ENCODE peak calls at places on chromosomes 5 and 9, in eight cellular contexts. One of them, this sample, is unnamed.

GRCh38 chr5:132470596-132470995 is 20.0 kb downstream of the IRF1 start:
- DNase-seq in progenitor cell of endocrine pancreas: no peak
- DNase-seq in IMR-90: no peak
- DNase-seq in stimulated activated CD4-positive, alpha-beta T cell treated with anti-CD3 and anti-CD28 coated beads, Interleukin-15, amount 100 ng/mL, for 1 hour: no peak
- DNase-seq in ELR: no peak
- DNase-seq in SK-N-SH: no peak
- DNase-seq in GM10248: no peak
- DNase-seq in Caki2: no peak
- DNase-seq in this sample: no peak

GRCh38 chr9:95185931-95186330 is 131.6 kb downstream of the FANCC start:
- DNase-seq in stimulated activated CD4-positive, alpha-beta T cell treated with anti-CD3 and anti-CD28 coated beads, Interleukin-15, amount 100 ng/mL, for 1 hour: no peak
- DNase-seq in GM10248: no peak
- DNase-seq in Caki2: no peak
- DNase-seq in SK-N-SH: no peak
- DNase-seq in IMR-90: no peak
- DNase-seq in ELR: no peak
- DNase-seq in progenitor cell of endocrine pancreas: no peak
- DNase-seq in this sample: no peak

GRCh38 chr5:40480392-40480791 is 199.3 kb upstream of the PTGER4 start:
- DNase-seq in IMR-90: no peak
- DNase-seq in GM10248: no peak
- DNase-seq in ELR: no peak
- DNase-seq in SK-N-SH: no peak
- DNase-seq in stimulated activated CD4-positive, alpha-beta T cell treated with anti-CD3 and anti-CD28 coated beads, Interleukin-15, amount 100 ng/mL, for 1 hour: no peak
- DNase-seq in Caki2: no peak
- DNase-seq in progenitor cell of endocrine pancreas: no peak
- DNase-seq in this sample: no peak

GRCh38 chr5:180313677-180314076 is 21.8 kb upstream of the MAPK9 start:
- DNase-seq in SK-N-SH: peak; percentile 91
- DNase-seq in stimulated activated CD4-positive, alpha-beta T cell treated with anti-CD3 and anti-CD28 coated beads, Interleukin-15, amount 100 ng/mL, for 1 hour: no peak
- DNase-seq in Caki2: peak; percentile 82
- DNase-seq in progenitor cell of endocrine pancreas: no peak
- DNase-seq in GM10248: no peak
- DNase-seq in ELR: no peak
- DNase-seq in IMR-90: no peak
- DNase-seq in this sample: no peak

GRCh38 chr9:108811944-108812343 is 43.8 kb downstream of the ACTL7B start:
- DNase-seq in SK-N-SH: no peak
- DNase-seq in Caki2: no peak
- DNase-seq in progenitor cell of endocrine pancreas: no peak
- DNase-seq in IMR-90: no peak
- DNase-seq in GM10248: no peak
- DNase-seq in ELR: no peak
- DNase-seq in stimulated activated CD4-positive, alpha-beta T cell treated with anti-CD3 and anti-CD28 coated beads, Interleukin-15, amount 100 ng/mL, for 1 hour: no peak
- DNase-seq in this sample: no peak

GRCh38 chr9:8863886-8864881 is 1064.6 kb upstream of the DMAC1 start:
- DNase-seq in Caki2: no peak
- DNase-seq in stimulated activated CD4-positive, alpha-beta T cell treated with anti-CD3 and anti-CD28 coated beads, Interleukin-15, amount 100 ng/mL, for 1 hour: no peak
- DNase-seq in GM10248: no peak
- DNase-seq in IMR-90: no peak
- DNase-seq in progenitor cell of endocrine pancreas: no peak
- DNase-seq in ELR: no peak
- DNase-seq in SK-N-SH: no peak
- DNase-seq in this sample: no peak

GRCh38 chr9:30722065-30722464 is 1662.4 kb upstream of the ACO1 start:
- DNase-seq in GM10248: no peak
- DNase-seq in Caki2: no peak
- DNase-seq in ELR: no peak
- DNase-seq in IMR-90: no peak
- DNase-seq in SK-N-SH: no peak
- DNase-seq in progenitor cell of endocrine pancreas: no peak
- DNase-seq in stimulated activated CD4-positive, alpha-beta T cell treated with anti-CD3 and anti-CD28 coated beads, Interleukin-15, amount 100 ng/mL, for 1 hour: no peak
- DNase-seq in this sample: no peak

GRCh38 chr9:120692901-120693573 is 21.2 kb downstream of the MEGF9 start:
- DNase-seq in GM10248: no peak
- DNase-seq in Caki2: no peak
- DNase-seq in stimulated activated CD4-positive, alpha-beta T cell treated with anti-CD3 and anti-CD28 coated beads, Interleukin-15, amount 100 ng/mL, for 1 hour: no peak
- DNase-seq in ELR: peak; percentile 20
- DNase-seq in SK-N-SH: no peak
- DNase-seq in IMR-90: peak; percentile 74
- DNase-seq in progenitor cell of endocrine pancreas: no peak
- DNase-seq in this sample: no peak

GRCh38 chr9:1050125-1050895 is at the start of gene DMRT2:
- DNase-seq in GM10248: peak; percentile 64
- DNase-seq in IMR-90: peak; percentile 43
- DNase-seq in ELR: peak; percentile 0
- DNase-seq in Caki2: peak; percentile 92
- DNase-seq in progenitor cell of endocrine pancreas: peak; percentile 83
- DNase-seq in stimulated activated CD4-positive, alpha-beta T cell treated with anti-CD3 and anti-CD28 coated beads, Interleukin-15, amount 100 ng/mL, for 1 hour: no peak
- DNase-seq in SK-N-SH: peak; percentile 86
- DNase-seq in this sample: no peak

GRCh38 chr5:133819977-133820471 is 148.4 kb downstream of the C5orf15 start:
- DNase-seq in SK-N-SH: no peak
- DNase-seq in ELR: no peak
- DNase-seq in GM10248: no peak
- DNase-seq in IMR-90: no peak
- DNase-seq in Caki2: no peak
- DNase-seq in stimulated activated CD4-positive, alpha-beta T cell treated with anti-CD3 and anti-CD28 coated beads, Interleukin-15, amount 100 ng/mL, for 1 hour: no peak
- DNase-seq in progenitor cell of endocrine pancreas: no peak
- DNase-seq in this sample: no peak

GRCh38 chr5:82111191-82111590 is 139.4 kb downstream of the ATG10 start:
- DNase-seq in ELR: peak; percentile 7
- DNase-seq in GM10248: no peak
- DNase-seq in stimulated activated CD4-positive, alpha-beta T cell treated with anti-CD3 and anti-CD28 coated beads, Interleukin-15, amount 100 ng/mL, for 1 hour: no peak
- DNase-seq in progenitor cell of endocrine pancreas: no peak
- DNase-seq in Caki2: no peak
- DNase-seq in SK-N-SH: no peak
- DNase-seq in IMR-90: peak; percentile 44
- DNase-seq in this sample: no peak

GRCh38 chr5:180399931-180400330 is 46.8 kb upstream of the GFPT2 start:
- DNase-seq in SK-N-SH: no peak
- DNase-seq in stimulated activated CD4-positive, alpha-beta T cell treated with anti-CD3 and anti-CD28 coated beads, Interleukin-15, amount 100 ng/mL, for 1 hour: no peak
- DNase-seq in progenitor cell of endocrine pancreas: no peak
- DNase-seq in IMR-90: no peak
- DNase-seq in ELR: no peak
- DNase-seq in Caki2: no peak
- DNase-seq in GM10248: no peak
- DNase-seq in this sample: no peak

GRCh38 chr5:63401434-63402046 is 560.7 kb downstream of the HTR1A start:
- DNase-seq in progenitor cell of endocrine pancreas: peak; percentile 66
- DNase-seq in stimulated activated CD4-positive, alpha-beta T cell treated with anti-CD3 and anti-CD28 coated beads, Interleukin-15, amount 100 ng/mL, for 1 hour: no peak
- DNase-seq in IMR-90: peak; percentile 8
- DNase-seq in ELR: peak; percentile 53
- DNase-seq in GM10248: peak; percentile 5
- DNase-seq in SK-N-SH: peak; percentile 27
- DNase-seq in Caki2: peak; percentile 13
- DNase-seq in this sample: no peak

GRCh38 chr9:101333923-101334702 is 50.7 kb downstream of the BAAT start:
- DNase-seq in progenitor cell of endocrine pancreas: no peak
- DNase-seq in Caki2: no peak
- DNase-seq in stimulated activated CD4-positive, alpha-beta T cell treated with anti-CD3 and anti-CD28 coated beads, Interleukin-15, amount 100 ng/mL, for 1 hour: no peak
- DNase-seq in GM10248: no peak
- DNase-seq in ELR: no peak
- DNase-seq in IMR-90: no peak
- DNase-seq in SK-N-SH: no peak
- DNase-seq in this sample: no peak

GRCh38 chr5:114325552-114325951 is 36.3 kb upstream of the KCNN2 start:
- DNase-seq in ELR: peak; percentile 55
- DNase-seq in SK-N-SH: no peak
- DNase-seq in Caki2: no peak
- DNase-seq in GM10248: no peak
- DNase-seq in IMR-90: peak; percentile 94
- DNase-seq in stimulated activated CD4-positive, alpha-beta T cell treated with anti-CD3 and anti-CD28 coated beads, Interleukin-15, amount 100 ng/mL, for 1 hour: no peak
- DNase-seq in progenitor cell of endocrine pancreas: no peak
- DNase-seq in this sample: no peak

GRCh38 chr9:97571664-97572063 is 61.5 kb downstream of the TSTD2 start:
- DNase-seq in stimulated activated CD4-positive, alpha-beta T cell treated with anti-CD3 and anti-CD28 coated beads, Interleukin-15, amount 100 ng/mL, for 1 hour: no peak
- DNase-seq in ELR: no peak
- DNase-seq in Caki2: no peak
- DNase-seq in SK-N-SH: peak; percentile 70
- DNase-seq in progenitor cell of endocrine pancreas: no peak
- DNase-seq in IMR-90: no peak
- DNase-seq in GM10248: no peak
- DNase-seq in this sample: no peak

GRCh38 chr5:140828402-140828737 is 610 bp downstream of the PCDHA6 start:
- DNase-seq in stimulated activated CD4-positive, alpha-beta T cell treated with anti-CD3 and anti-CD28 coated beads, Interleukin-15, amount 100 ng/mL, for 1 hour: no peak
- DNase-seq in Caki2: no peak
- DNase-seq in IMR-90: no peak
- DNase-seq in SK-N-SH: no peak
- DNase-seq in GM10248: no peak
- DNase-seq in progenitor cell of endocrine pancreas: no peak
- DNase-seq in ELR: no peak
- DNase-seq in this sample: no peak

GRCh38 chr5:171593401-171593800 is 174.0 kb downstream of the FGF18 start:
- DNase-seq in stimulated activated CD4-positive, alpha-beta T cell treated with anti-CD3 and anti-CD28 coated beads, Interleukin-15, amount 100 ng/mL, for 1 hour: no peak
- DNase-seq in ELR: no peak
- DNase-seq in SK-N-SH: no peak
- DNase-seq in Caki2: no peak
- DNase-seq in GM10248: no peak
- DNase-seq in IMR-90: no peak
- DNase-seq in progenitor cell of endocrine pancreas: no peak
- DNase-seq in this sample: no peak

GRCh38 chr5:91419571-91420537 is 36.7 kb upstream of the ARRDC3 start:
- DNase-seq in stimulated activated CD4-positive, alpha-beta T cell treated with anti-CD3 and anti-CD28 coated beads, Interleukin-15, amount 100 ng/mL, for 1 hour: peak; percentile 47
- DNase-seq in progenitor cell of endocrine pancreas: peak; percentile 30
- DNase-seq in Caki2: peak; percentile 40
- DNase-seq in GM10248: peak; percentile 27
- DNase-seq in ELR: peak; percentile 75
- DNase-seq in IMR-90: peak; percentile 55
- DNase-seq in SK-N-SH: peak; percentile 5
- DNase-seq in this sample: no peak

GRCh38 chr9:126802343-126803059 is 2.3 kb upstream of the ZBTB43 start:
- DNase-seq in IMR-90: no peak
- DNase-seq in progenitor cell of endocrine pancreas: no peak
- DNase-seq in SK-N-SH: no peak
- DNase-seq in GM10248: no peak
- DNase-seq in ELR: no peak
- DNase-seq in stimulated activated CD4-positive, alpha-beta T cell treated with anti-CD3 and anti-CD28 coated beads, Interleukin-15, amount 100 ng/mL, for 1 hour: no peak
- DNase-seq in Caki2: no peak
- DNase-seq in this sample: no peak

GRCh38 chr5:42992035-42992570 is 48.0 kb downstream of the ANXA2R start:
- DNase-seq in Caki2: no peak
- DNase-seq in progenitor cell of endocrine pancreas: no peak
- DNase-seq in stimulated activated CD4-positive, alpha-beta T cell treated with anti-CD3 and anti-CD28 coated beads, Interleukin-15, amount 100 ng/mL, for 1 hour: peak; percentile 44
- DNase-seq in GM10248: peak; percentile 73
- DNase-seq in IMR-90: peak; percentile 88
- DNase-seq in ELR: peak; percentile 72
- DNase-seq in SK-N-SH: peak; percentile 26
- DNase-seq in this sample: no peak

GRCh38 chr5:133801955-133802751 is 166.3 kb downstream of the C5orf15 start:
- DNase-seq in SK-N-SH: peak; percentile 42
- DNase-seq in ELR: no peak
- DNase-seq in progenitor cell of endocrine pancreas: no peak
- DNase-seq in stimulated activated CD4-positive, alpha-beta T cell treated with anti-CD3 and anti-CD28 coated beads, Interleukin-15, amount 100 ng/mL, for 1 hour: no peak
- DNase-seq in IMR-90: peak; percentile 1
- DNase-seq in GM10248: no peak
- DNase-seq in Caki2: no peak
- DNase-seq in this sample: no peak

GRCh38 chr5:147642666-147643065 is 132.8 kb upstream of the DPYSL3 start:
- DNase-seq in IMR-90: no peak
- DNase-seq in SK-N-SH: no peak
- DNase-seq in ELR: no peak
- DNase-seq in GM10248: no peak
- DNase-seq in Caki2: no peak
- DNase-seq in stimulated activated CD4-positive, alpha-beta T cell treated with anti-CD3 and anti-CD28 coated beads, Interleukin-15, amount 100 ng/mL, for 1 hour: no peak
- DNase-seq in progenitor cell of endocrine pancreas: no peak
- DNase-seq in this sample: no peak

GRCh38 chr5:106862450-106863193 is 808.1 kb downstream of the EFNA5 start:
- DNase-seq in SK-N-SH: peak; percentile 15
- DNase-seq in GM10248: no peak
- DNase-seq in ELR: peak; percentile 22
- DNase-seq in Caki2: peak; percentile 30
- DNase-seq in IMR-90: peak; percentile 50
- DNase-seq in stimulated activated CD4-positive, alpha-beta T cell treated with anti-CD3 and anti-CD28 coated beads, Interleukin-15, amount 100 ng/mL, for 1 hour: no peak
- DNase-seq in progenitor cell of endocrine pancreas: no peak
- DNase-seq in this sample: no peak

GRCh38 chr5:170562166-170562565 is 58.3 kb downstream of the KCNIP1 start:
- DNase-seq in ELR: no peak
- DNase-seq in Caki2: no peak
- DNase-seq in IMR-90: no peak
- DNase-seq in GM10248: no peak
- DNase-seq in SK-N-SH: no peak
- DNase-seq in progenitor cell of endocrine pancreas: no peak
- DNase-seq in stimulated activated CD4-positive, alpha-beta T cell treated with anti-CD3 and anti-CD28 coated beads, Interleukin-15, amount 100 ng/mL, for 1 hour: no peak
- DNase-seq in this sample: no peak

GRCh38 chr9:121887553-121888437 is 205.3 kb downstream of the TTLL11 start:
- DNase-seq in GM10248: no peak
- DNase-seq in ELR: peak; percentile 81
- DNase-seq in IMR-90: no peak
- DNase-seq in Caki2: no peak
- DNase-seq in SK-N-SH: peak; percentile 42
- DNase-seq in stimulated activated CD4-positive, alpha-beta T cell treated with anti-CD3 and anti-CD28 coated beads, Interleukin-15, amount 100 ng/mL, for 1 hour: no peak
- DNase-seq in progenitor cell of endocrine pancreas: no peak
- DNase-seq in this sample: no peak